ENCODE peak calls at places on chromosome 19, in six cellular contexts. J is kidney epithelial cell; A is AML-193; C is stimulated activated CD8-positive, alpha-beta memory T cell treated with anti-CD3 and anti-CD28 coated beads, Interleukin-4, amount 100 ng/mL, for 24 hours; U is NCI-H1092; S is NCI-H748 treated with DMSO at 0.1 percent for 48 hours. P is an unnamed sample.

GRCh38 chr19:36210497-36210896 is 4.0 kb downstream of the ZNF565 start:
- DNase-seq in J (no peak), A (no peak), C (no peak), U (no peak), S (no peak), P (no peak)

GRCh38 chr19:17414097-17414496 is 5.8 kb upstream of the MVB12A start:
- DNase-seq in J (no peak), A (no peak), C (no peak), U (no peak), S (no peak), P (no peak)

GRCh38 chr19:44164327-44164672 is 600 bp upstream of the ZNF226 start:
- DNase-seq in J (no peak), A (no peak), C (no peak), U (no peak), S (no peak), P (no peak)

GRCh38 chr19:15612342-15612741 is 2.7 kb upstream of the CYP4F8 start:
- DNase-seq in J (no peak), A (no peak), C (no peak), U (no peak), S (no peak), P (no peak)

GRCh38 chr19:54021932-54022331 is 30.5 kb downstream of the CACNG6 start:
- DNase-seq in J (no peak), A (no peak), C (no peak), U (no peak), S (no peak), P (no peak)

GRCh38 chr19:12485571-12485970 is 955 bp upstream of the ZNF709 start:
- DNase-seq in J (no peak), A (no peak), C (no peak), U (no peak), S (no peak), P (no peak)

GRCh38 chr19:19405919-19406877 is 723 bp downstream of the GATAD2A start:
- DNase-seq in J (no peak), A (peak), C (no peak), U (peak), S (peak), P (peak)

GRCh38 chr19:45403781-45404556 is 900 bp downstream of the PPP1R13L start:
- DNase-seq in J (no peak), A (peak), C (peak), U (no peak), S (peak), P (peak)

GRCh38 chr19:4529924-4530522 is 5.0 kb downstream of the PLIN5 start:
- DNase-seq in J (no peak), A (no peak), C (no peak), U (no peak), S (no peak), P (no peak)

GRCh38 chr19:2455481-2456300 is 1.1 kb downstream of the LMNB2 start:
- DNase-seq in J (no peak), A (no peak), C (no peak), U (no peak), S (no peak), P (peak)

GRCh38 chr19:31349160-31349881 is at the start of gene TSHZ3:
- DNase-seq in J (no peak), A (peak), C (no peak), U (no peak), S (no peak), P (no peak)

GRCh38 chr19:29378543-29379105 is 147.2 kb upstream of the VSTM2B start:
- DNase-seq in J (no peak), A (no peak), C (no peak), U (no peak), S (no peak), P (no peak)

GRCh38 chr19:58154287-58154678 is 3.7 kb upstream of the ZNF329 start:
- DNase-seq in J (no peak), A (no peak), C (no peak), U (no peak), S (no peak), P (peak)

GRCh38 chr19:30160996-30161655 is 211.1 kb upstream of the ZNF536 start:
- DNase-seq in J (no peak), A (no peak), C (no peak), U (no peak), S (no peak), P (no peak)

GRCh38 chr19:57560049-57560491 is 407 bp upstream of the ZNF550 start:
- DNase-seq in J (no peak), A (no peak), C (no peak), U (no peak), S (no peak), P (peak)